ENCODE peak calls at places on chromosome 5, in four cellular contexts. One of them, this sample, is unnamed.
A peak's percentile ranks its signal among the peaks of the same experiment; 100 is the strongest.

GRCh38 chr5:10703676-10704075 is 57.4 kb downstream of the DAP start:
- DNase-seq in left ventricle myocardium inferior: no peak
- DNase-seq in upper lobe of right lung: no peak
- DNase-seq in IMR-90: no peak
- DNase-seq in this sample: no peak

GRCh38 chr5:117094114-117094815 is 519.6 kb upstream of the SEMA6A start:
- DNase-seq in left ventricle myocardium inferior: no peak
- DNase-seq in upper lobe of right lung: no peak
- DNase-seq in IMR-90: no peak
- DNase-seq in this sample: no peak

GRCh38 chr5:178383919-178384814 is 151.6 kb upstream of the PHYKPL start:
- DNase-seq in left ventricle myocardium inferior: no peak
- DNase-seq in upper lobe of right lung: no peak
- DNase-seq in IMR-90: no peak
- DNase-seq in this sample: peak; percentile 27

GRCh38 chr5:15601274-15601673 is 101.3 kb downstream of the FBXL7 start:
- DNase-seq in left ventricle myocardium inferior: no peak
- DNase-seq in upper lobe of right lung: no peak
- DNase-seq in IMR-90: peak; percentile 13
- DNase-seq in this sample: no peak

GRCh38 chr5:31771500-31771899 is 132.6 kb downstream of the PDZD2 start:
- DNase-seq in left ventricle myocardium inferior: no peak
- DNase-seq in upper lobe of right lung: no peak
- DNase-seq in IMR-90: no peak
- DNase-seq in this sample: no peak

GRCh38 chr5:35971186-35971877 is 19.9 kb downstream of the UGT3A1 start:
- DNase-seq in left ventricle myocardium inferior: no peak
- DNase-seq in upper lobe of right lung: no peak
- DNase-seq in IMR-90: no peak
- DNase-seq in this sample: no peak

GRCh38 chr5:34516686-34517085 is 139.4 kb upstream of the RAI14 start:
- DNase-seq in left ventricle myocardium inferior: no peak
- DNase-seq in upper lobe of right lung: no peak
- DNase-seq in IMR-90: no peak
- DNase-seq in this sample: no peak

GRCh38 chr5:139746691-139747582 is 48.7 kb upstream of the PSD2 start:
- DNase-seq in left ventricle myocardium inferior: no peak
- DNase-seq in upper lobe of right lung: no peak
- DNase-seq in IMR-90: peak; percentile 46
- DNase-seq in this sample: no peak

GRCh38 chr5:76729373-76730290 is 13.7 kb downstream of the F2R start:
- DNase-seq in left ventricle myocardium inferior: no peak
- DNase-seq in upper lobe of right lung: no peak
- DNase-seq in IMR-90: no peak
- DNase-seq in this sample: no peak

GRCh38 chr5:141172381-141173204 is at the start of gene PCDHB7:
- DNase-seq in left ventricle myocardium inferior: no peak
- DNase-seq in upper lobe of right lung: no peak
- DNase-seq in IMR-90: peak; percentile 26
- DNase-seq in this sample: no peak

GRCh38 chr5:16976625-16977008 is 40.5 kb upstream of the MYO10 start:
- DNase-seq in left ventricle myocardium inferior: no peak
- DNase-seq in upper lobe of right lung: no peak
- DNase-seq in IMR-90: no peak
- DNase-seq in this sample: no peak
- H3K4me1 ChIP-seq in left ventricle myocardium inferior: no peaks in the 10 kb centered on the region
- H3K4me1 ChIP-seq in upper lobe of right lung: no peaks in the 10 kb centered on the region
- H3K4me1 ChIP-seq in IMR-90: no peaks in the 10 kb centered on the region
- H3K4me1 ChIP-seq in this sample: no peaks in the 10 kb centered on the region

GRCh38 chr5:142829821-142830220 is 59.6 kb downstream of the ARHGAP26 start:
- DNase-seq in left ventricle myocardium inferior: no peak
- DNase-seq in upper lobe of right lung: no peak
- DNase-seq in IMR-90: peak; percentile 26
- DNase-seq in this sample: no peak
- H3K4me1 ChIP-seq in left ventricle myocardium inferior: peaks cover 74% of the 10 kb centered on the region
- H3K4me1 ChIP-seq in upper lobe of right lung: peaks cover 40% of the 10 kb centered on the region
- H3K4me1 ChIP-seq in IMR-90: peaks cover 28% of the 10 kb centered on the region
- H3K4me1 ChIP-seq in this sample: peaks cover 54% of the 10 kb centered on the region

DNA sequence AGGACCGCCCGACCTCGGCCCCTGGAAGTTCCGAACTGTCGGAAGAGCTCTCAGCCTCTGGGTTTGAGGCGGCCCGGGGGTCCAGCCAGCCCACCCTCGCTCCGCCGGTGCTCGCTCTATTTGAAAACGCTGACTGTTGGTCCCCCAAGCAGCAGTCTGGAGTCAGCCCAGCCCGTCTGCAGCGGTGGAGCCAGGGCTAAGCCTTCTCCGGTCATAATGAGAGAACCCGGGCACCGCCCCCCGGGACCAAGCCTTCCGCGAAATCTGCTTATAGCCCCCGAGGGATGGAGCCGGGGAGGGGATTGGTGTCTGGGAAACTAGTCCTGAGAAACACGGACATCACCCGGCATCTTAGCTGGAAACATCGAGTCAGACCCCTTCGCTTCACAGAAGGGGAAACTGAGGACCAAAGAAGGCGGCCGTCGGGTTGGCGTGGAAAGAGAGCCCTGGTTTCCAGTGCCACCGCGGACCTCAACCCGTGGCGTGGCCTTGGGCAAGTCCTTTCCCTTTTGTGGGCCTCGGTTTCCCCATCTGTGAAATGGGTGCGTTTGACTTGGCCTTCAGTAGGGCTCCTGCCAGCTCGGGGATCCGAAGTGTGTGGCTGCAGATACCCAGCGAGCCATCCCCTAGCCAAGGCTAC is 999 bp downstream of the ADAM19 start:
- DNase-seq in left ventricle myocardium inferior: no peak
- DNase-seq in upper lobe of right lung: no peak
- DNase-seq in IMR-90: peak; percentile 15
- DNase-seq in this sample: peak; percentile 38
- H3K4me1 ChIP-seq in left ventricle myocardium inferior: peaks cover 64% of the 10 kb centered on the region
- H3K4me1 ChIP-seq in upper lobe of right lung: peaks cover 6% of the 10 kb centered on the region
- H3K4me1 ChIP-seq in IMR-90: peaks cover 14% of the 10 kb centered on the region
- H3K4me1 ChIP-seq in this sample: peaks cover 62% of the 10 kb centered on the region

GRCh38 chr5:172425402-172425801 is 28.9 kb downstream of the SH3PXD2B start:
- DNase-seq in left ventricle myocardium inferior: no peak
- DNase-seq in upper lobe of right lung: no peak
- DNase-seq in IMR-90: no peak
- DNase-seq in this sample: no peak
- H3K4me1 ChIP-seq in left ventricle myocardium inferior: peaks cover 34% of the 10 kb centered on the region
- H3K4me1 ChIP-seq in upper lobe of right lung: peaks cover 48% of the 10 kb centered on the region
- H3K4me1 ChIP-seq in IMR-90: peaks cover 31% of the 10 kb centered on the region
- H3K4me1 ChIP-seq in this sample: peaks cover 64% of the 10 kb centered on the region

DNA sequence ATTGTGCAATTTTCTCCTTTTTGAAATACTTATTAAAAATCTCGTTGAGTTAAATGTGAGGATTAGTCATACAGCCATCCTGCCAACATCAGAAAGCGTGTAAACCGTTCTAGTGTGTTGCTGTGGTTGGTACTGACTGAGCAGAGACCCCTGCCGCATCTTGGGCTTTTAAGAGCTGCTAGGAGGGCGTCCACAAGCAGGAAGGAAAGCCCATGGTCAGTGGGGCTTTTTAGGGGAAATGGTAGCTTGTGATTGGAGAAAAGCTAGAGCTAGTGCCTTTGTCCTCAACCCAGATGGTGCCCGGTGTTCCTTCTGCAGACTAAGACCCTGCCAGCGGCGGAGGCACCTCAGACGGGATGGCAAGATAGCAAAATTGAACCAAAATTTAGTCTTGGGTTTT is 1.4 kb downstream of the SDHA start:
- DNase-seq in left ventricle myocardium inferior: no peak
- DNase-seq in upper lobe of right lung: no peak
- DNase-seq in IMR-90: peak; percentile 50
- DNase-seq in this sample: no peak
- H3K4me1 ChIP-seq in left ventricle myocardium inferior: peaks cover 81% of the 10 kb centered on the region
- H3K4me1 ChIP-seq in upper lobe of right lung: peaks cover 39% of the 10 kb centered on the region
- H3K4me1 ChIP-seq in IMR-90: peaks cover 11% of the 10 kb centered on the region
- H3K4me1 ChIP-seq in this sample: peaks cover 58% of the 10 kb centered on the region

DNA sequence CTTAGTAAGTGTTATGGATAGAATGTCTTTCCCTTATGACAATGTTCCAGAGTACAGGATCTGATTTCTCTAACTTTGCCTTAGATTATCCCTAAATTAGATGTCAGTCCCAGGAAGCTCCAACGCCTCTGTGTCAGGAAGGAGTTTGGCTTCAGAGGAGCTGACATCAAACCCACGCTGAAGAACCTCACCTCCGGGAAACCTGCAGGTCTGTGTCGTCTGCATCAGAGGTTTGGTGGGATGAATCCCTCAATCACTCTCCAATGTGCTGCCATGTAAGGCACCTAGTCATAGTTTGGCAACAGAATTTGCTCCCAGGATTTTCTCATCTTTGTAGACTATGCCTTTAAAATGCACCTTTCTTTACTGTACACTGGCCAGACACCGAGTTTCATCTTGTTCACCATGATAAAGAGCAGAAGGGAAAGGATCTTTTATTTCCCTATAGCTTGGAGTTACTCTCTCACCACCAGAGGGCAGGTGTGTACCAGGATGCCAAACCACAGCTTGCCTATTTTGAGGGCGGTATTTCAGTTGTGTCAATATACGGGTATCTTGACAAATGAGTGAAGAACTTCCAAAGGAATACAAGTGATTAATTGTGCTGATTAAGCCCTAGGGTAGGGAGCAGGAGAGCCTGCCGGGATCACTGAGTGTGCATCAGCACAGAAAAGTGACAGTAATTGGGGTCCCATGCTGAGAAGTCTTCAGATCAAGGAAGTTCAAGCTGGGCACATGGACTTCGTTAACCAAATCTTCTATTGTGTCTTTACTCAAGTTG is 23.4 kb downstream of the MINAR2 start:
- DNase-seq in left ventricle myocardium inferior: no peak
- DNase-seq in upper lobe of right lung: no peak
- DNase-seq in IMR-90: peak; percentile 22
- DNase-seq in this sample: no peak
- H3K4me1 ChIP-seq in left ventricle myocardium inferior: no peaks in the 10 kb centered on the region
- H3K4me1 ChIP-seq in upper lobe of right lung: no peaks in the 10 kb centered on the region
- H3K4me1 ChIP-seq in IMR-90: no peaks in the 10 kb centered on the region
- H3K4me1 ChIP-seq in this sample: no peaks in the 10 kb centered on the region

DNA sequence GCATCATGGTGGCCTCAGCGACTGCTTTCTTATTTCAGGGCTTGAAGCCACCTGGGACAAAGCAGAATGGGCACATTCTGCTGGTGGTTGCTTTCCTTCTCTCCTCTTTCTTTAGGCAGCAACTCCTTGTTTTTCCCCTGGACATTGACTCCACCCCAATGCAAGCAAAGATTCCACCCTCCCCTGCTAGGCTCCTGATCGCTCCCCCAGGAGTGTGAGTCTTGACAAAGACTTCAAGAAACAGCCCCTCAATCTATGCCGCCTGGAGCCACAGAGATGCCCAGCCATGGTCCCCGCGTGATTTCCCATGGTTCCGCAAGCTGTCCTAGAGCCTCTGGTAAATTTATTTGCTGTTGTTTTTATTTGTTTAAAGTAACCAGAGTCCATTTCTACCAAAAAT is 2.4 kb downstream of the KCNMB1 start:
- DNase-seq in left ventricle myocardium inferior: no peak
- DNase-seq in upper lobe of right lung: no peak
- DNase-seq in IMR-90: no peak
- DNase-seq in this sample: no peak
- H3K4me1 ChIP-seq in left ventricle myocardium inferior: peaks cover 22% of the 10 kb centered on the region
- H3K4me1 ChIP-seq in upper lobe of right lung: no peaks in the 10 kb centered on the region
- H3K4me1 ChIP-seq in IMR-90: no peaks in the 10 kb centered on the region
- H3K4me1 ChIP-seq in this sample: peaks cover 8% of the 10 kb centered on the region

DNA sequence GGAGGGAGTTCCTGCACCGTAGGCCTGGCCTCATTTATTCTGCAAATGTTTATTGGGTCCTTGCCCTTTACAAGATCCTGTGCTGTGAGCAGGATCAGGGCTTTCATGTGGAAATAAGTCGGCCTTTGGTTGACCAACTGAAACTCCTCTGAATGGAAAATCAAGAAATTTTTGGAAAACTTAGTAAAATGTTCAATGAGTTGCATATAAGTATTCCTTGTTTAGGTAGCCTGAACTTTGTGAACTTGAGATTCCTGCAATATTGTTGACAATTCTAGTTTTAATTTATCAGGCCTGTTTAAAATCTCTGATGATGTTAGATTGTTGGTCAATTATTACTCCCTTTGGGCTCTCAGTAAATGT is 1.1 kb downstream of the MAML1 start:
- DNase-seq in left ventricle myocardium inferior: no peak
- DNase-seq in upper lobe of right lung: no peak
- DNase-seq in IMR-90: no peak
- DNase-seq in this sample: no peak
- H3K4me1 ChIP-seq in left ventricle myocardium inferior: peaks cover 68% of the 10 kb centered on the region
- H3K4me1 ChIP-seq in upper lobe of right lung: peaks cover 55% of the 10 kb centered on the region
- H3K4me1 ChIP-seq in IMR-90: peaks cover 11% of the 10 kb centered on the region
- H3K4me1 ChIP-seq in this sample: peaks cover 65% of the 10 kb centered on the region